ENCODE peak calls at places on chromosome 17, in nine cellular contexts. Y is thoracic aorta, R is lung, N is GM23248, I is keratinocyte, F is fibroblast of lung, B is body of pancreas, C is IMR-90, L is brain microvascular endothelial cell. E is an unnamed sample.

GRCh38 chr17:37489197-37490001 is at the start of gene DUSP14:
- DNase-seq in I (no peak), B (peak; percentile 84), L (peak; percentile 47), N (peak; percentile 91), Y (no peak), C (peak; percentile 77), R (peak; percentile 73), F (peak; percentile 75), E (peak; percentile 90)

GRCh38 chr17:40471856-40472732 is 28.8 kb downstream of the IGFBP4 start:
- DNase-seq in C (peak; percentile 58), L (no peak), B (no peak), I (peak; percentile 49), Y (no peak), N (peak; percentile 43), F (peak; percentile 27), R (no peak), E (no peak)

GRCh38 chr17:2564876-2565275 is 28.6 kb upstream of the PAFAH1B1 start:
- DNase-seq in F (no peak), L (no peak), B (peak; percentile 35), N (no peak), Y (no peak), C (no peak), I (peak; percentile 91), R (peak; percentile 68), E (no peak)

GRCh38 chr17:57210224-57210553 is 46.1 kb upstream of the MSI2 start:
- DNase-seq in L (no peak), I (peak; percentile 9), B (no peak), C (no peak), Y (no peak), F (no peak), N (peak; percentile 20), R (no peak), E (no peak)

GRCh38 chr17:73030995-73031394 is 61.5 kb downstream of the SLC39A11 start:
- DNase-seq in Y (no peak), N (no peak), C (no peak), B (no peak), F (no peak), I (no peak), R (no peak), L (no peak), E (no peak)

GRCh38 chr17:48055531-48056245 is 7.5 kb downstream of the NFE2L1 start:
- DNase-seq in R (no peak), N (peak; percentile 86), I (no peak), Y (no peak), F (peak; percentile 95), B (no peak), C (peak; percentile 92), L (no peak), E (no peak)

GRCh38 chr17:67477687-67478086 is 100.6 kb downstream of the PITPNC1 start:
- DNase-seq in N (peak; percentile 85), F (peak; percentile 47), R (no peak), Y (no peak), I (peak; percentile 63), L (peak; percentile 49), B (no peak), C (peak; percentile 80), E (no peak)

GRCh38 chr17:12995106-12995895 is 22.5 kb downstream of the ELAC2 start:
- DNase-seq in R (no peak), F (no peak), L (no peak), Y (no peak), C (no peak), N (no peak), I (no peak), B (no peak), E (no peak)

GRCh38 chr17:73566905-73567782 is 77.1 kb downstream of the SDK2 start:
- DNase-seq in Y (no peak), L (no peak), N (no peak), I (no peak), B (no peak), F (no peak), R (no peak), C (no peak), E (no peak)

GRCh38 chr17:32314636-32315035 is 27.3 kb downstream of the C17orf75 start:
- DNase-seq in N (no peak), F (no peak), R (no peak), L (no peak), C (no peak), B (no peak), I (no peak), Y (no peak), E (no peak)

GRCh38 chr17:57407287-57408063 is 151.2 kb downstream of the MSI2 start:
- DNase-seq in B (no peak), N (no peak), F (no peak), R (no peak), I (no peak), Y (no peak), C (no peak), L (no peak), E (no peak)

GRCh38 chr17:45143767-45144198 is 4.5 kb upstream of the HEXIM1 start:
- DNase-seq in Y (peak; percentile 69), L (peak; percentile 74), R (peak; percentile 71), F (peak; percentile 94), B (peak; percentile 72), I (no peak), C (peak; percentile 80), N (peak; percentile 92), E (peak; percentile 33)

GRCh38 chr17:76721463-76721862 is 4.9 kb downstream of the JMJD6 start:
- DNase-seq in B (no peak), N (no peak), R (no peak), L (no peak), I (no peak), C (no peak), F (no peak), Y (no peak), E (no peak)

GRCh38 chr17:9702916-9703780 is 57.8 kb downstream of the USP43 start:
- DNase-seq in N (no peak), B (no peak), F (no peak), R (no peak), C (no peak), I (no peak), L (no peak), Y (no peak), E (no peak)

DNA sequence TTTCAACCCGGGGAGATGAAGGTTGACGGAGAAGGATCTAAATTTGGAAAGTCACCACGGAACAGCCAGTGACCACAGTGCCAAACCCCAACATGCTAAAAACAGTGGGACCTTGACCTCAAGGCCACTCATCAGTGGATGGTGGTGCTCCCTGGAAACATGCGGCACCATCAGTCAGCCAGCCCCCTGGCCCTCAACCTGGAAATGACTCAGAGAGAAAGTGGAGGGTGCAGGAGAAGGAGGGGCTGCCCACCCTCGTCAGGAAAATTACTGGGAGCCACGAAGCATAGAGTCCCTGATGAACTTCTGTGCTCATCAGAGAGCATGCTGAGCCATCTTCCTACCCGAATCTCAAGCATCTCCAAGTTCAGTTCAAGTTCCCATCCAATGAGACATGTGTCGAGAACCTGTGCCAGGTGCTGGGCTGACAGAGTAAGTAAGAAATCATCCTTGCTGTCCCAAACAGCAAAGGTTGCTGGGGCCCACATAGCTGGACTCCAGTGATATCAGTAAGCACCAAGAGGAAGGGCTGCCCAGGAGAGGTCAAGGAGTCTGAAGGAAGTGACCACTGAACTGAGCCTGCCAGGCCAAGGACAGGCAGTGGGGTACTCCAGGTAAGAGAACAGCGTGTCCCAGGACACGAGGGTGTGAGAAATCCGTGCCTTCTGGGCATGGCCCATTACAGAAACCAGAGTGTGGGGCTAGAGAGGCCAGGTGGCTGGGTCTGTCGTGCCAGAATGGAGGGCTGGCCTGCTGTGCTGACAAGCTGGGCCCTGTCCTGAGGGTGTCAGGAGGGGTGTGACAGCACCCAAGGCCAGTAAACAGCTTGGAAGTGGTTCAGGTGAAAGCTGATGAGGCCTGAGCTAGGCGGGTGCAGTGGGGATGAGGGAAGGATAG is 5.2 kb downstream of the PECAM1 start:
- DNase-seq in R (peak; percentile 40), C (peak; percentile 88), I (no peak), L (peak; percentile 85), F (peak; percentile 96), Y (peak; percentile 10), N (peak; percentile 87), B (peak; percentile 23), E (peak; percentile 43)
- H3K27ac ChIP-seq in R (peak overlapping the region; percentile 41), C (no peak overlapping the region), I (no peak overlapping the region), L (no peak overlapping the region), F (peak overlapping the region; percentile 45), Y (peak overlapping the region; percentile 28), N (peak overlapping the region; percentile 41), B (no peak overlapping the region), E (no peak overlapping the region)

DNA sequence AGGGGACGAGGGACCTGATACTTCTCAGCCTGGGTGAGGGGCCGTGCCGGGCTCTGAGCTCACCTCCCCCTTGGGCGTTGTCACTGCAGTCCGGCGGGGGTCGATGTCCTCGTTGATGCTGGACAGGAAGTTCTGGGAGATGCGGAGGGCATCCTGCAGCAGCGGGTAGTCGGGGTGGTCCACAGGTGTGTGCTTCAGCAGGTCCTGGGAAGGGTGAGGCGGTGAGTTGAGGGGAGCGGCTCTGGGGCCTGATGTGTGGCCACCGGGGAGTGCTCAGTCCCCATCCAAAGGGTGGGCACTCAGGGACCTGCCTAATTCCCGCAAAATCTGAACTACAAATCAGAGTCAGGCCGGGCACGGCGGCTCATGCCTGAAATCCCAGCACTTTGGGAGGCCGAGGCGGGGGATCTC is 75.6 kb downstream of the TIMM22 start:
- DNase-seq in L (no peak), B (no peak), R (no peak), F (no peak), C (no peak), N (no peak), I (no peak), Y (no peak), E (no peak)
- H3K36me3 ChIP-seq in L (peaks cover 37% of the 10 kb centered on the region), B (peaks cover 2% of the 10 kb centered on the region), R (peaks cover 8% of the 10 kb centered on the region), F (peaks cover 9% of the 10 kb centered on the region), C (peaks cover 50% of the 10 kb centered on the region), N (peaks cover 7% of the 10 kb centered on the region), I (no peaks in the 10 kb centered on the region), Y (peaks cover 55% of the 10 kb centered on the region), E (no peaks in the 10 kb centered on the region)

GRCh38 chr17:42760652-42761581 is at the start of gene RAMP2:
- DNase-seq in Y (no peak), R (no peak), B (peak; percentile 39), F (no peak), N (peak; percentile 60), L (no peak), I (no peak), C (no peak), E (no peak)
- H3K4me3 ChIP-seq in Y (peak within 1 kb of the TSS; percentile 72), R (peak within 1 kb of the TSS; percentile 54), B (no peak within 1 kb of the TSS), F (no peak within 1 kb of the TSS), N (peak within 1 kb of the TSS; percentile 65), L (peak within 1 kb of the TSS; percentile 43), I (peak within 1 kb of the TSS; percentile 40), C (peak within 1 kb of the TSS; percentile 34), E (no peak within 1 kb of the TSS)

DNA sequence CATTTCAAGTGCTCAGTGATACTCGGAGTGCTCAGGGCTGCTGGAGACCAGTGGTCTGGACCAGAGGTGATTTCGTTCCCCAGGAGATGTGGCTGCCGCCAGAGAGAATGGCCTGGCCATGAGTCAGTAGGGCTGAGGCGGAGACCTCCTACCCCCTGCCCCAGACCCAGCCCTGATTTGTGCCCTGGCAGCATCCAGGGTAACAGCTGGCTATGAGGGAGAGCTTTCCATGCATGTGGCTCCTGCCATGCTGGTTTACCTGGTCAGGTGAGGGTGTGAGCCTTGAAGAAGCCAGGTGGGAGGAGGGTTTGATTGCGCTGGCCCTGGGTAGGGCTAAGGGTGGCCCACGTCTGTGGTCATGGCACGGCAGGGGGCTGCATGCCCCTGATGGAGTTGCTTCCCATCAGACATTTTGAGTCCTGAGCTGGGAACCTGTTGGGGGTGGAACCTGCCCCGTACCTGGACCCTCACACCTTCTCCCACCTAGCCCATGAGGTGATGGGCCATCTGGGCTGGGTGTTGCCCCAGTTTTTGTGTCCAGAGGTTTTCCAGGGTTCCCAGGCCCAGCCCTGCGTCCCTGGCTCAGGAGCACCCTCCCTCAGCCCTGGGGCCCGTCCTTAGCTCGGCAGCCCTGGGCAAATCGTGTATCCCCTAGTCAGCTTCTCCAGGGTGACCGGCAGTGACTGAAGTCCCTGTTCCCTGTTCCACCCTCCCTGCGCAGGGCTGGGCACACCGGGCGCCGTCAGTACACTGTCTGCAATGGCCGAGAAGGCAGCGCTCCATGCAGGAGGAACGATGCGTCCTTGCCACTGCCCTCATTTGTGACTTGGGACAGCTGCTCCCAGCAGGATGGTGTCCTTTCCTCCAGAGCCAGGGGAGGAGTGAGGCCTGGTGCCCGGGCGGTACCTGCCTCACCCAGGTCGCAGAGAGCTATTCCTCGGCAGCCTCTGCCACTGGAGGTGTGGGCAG is 9.0 kb upstream of the CSNK1D start:
- DNase-seq in Y (no peak), B (no peak), N (no peak), L (no peak), F (no peak), I (no peak), R (no peak), C (no peak), E (peak; percentile 65)
- H3K27ac ChIP-seq in Y (no peak overlapping the region), B (peak overlapping the region; percentile 80), N (no peak overlapping the region), L (no peak overlapping the region), F (no peak overlapping the region), I (peak overlapping the region; percentile 26), R (no peak overlapping the region), C (no peak overlapping the region), E (no peak overlapping the region)

E was measured in SJCRH30.